ENCODE peak calls at places on chromosomes 11 and 22, in six cellular contexts. One of them, this sample, is unnamed.

GRCh38 chr22:24485608-24486007 is 9.5 kb upstream of the UPB1 start:
- DNase-seq in MM.1S: peak; percentile 20
- DNase-seq in keratinocyte: no peak
- DNase-seq in GM23248: no peak
- DNase-seq in fibroblast of lung: no peak
- DNase-seq in HCT116: no peak
- DNase-seq in this sample: peak; percentile 23

GRCh38 chr22:19292262-19293230 is 1.0 kb upstream of the CLTCL1 start:
- DNase-seq in MM.1S: peak; percentile 16
- DNase-seq in keratinocyte: no peak
- DNase-seq in HCT116: no peak
- DNase-seq in GM23248: no peak
- DNase-seq in fibroblast of lung: no peak
- DNase-seq in this sample: no peak

GRCh38 chr11:128946646-128947045 is 4.0 kb upstream of the TP53AIP1 start:
- DNase-seq in fibroblast of lung: no peak
- DNase-seq in GM23248: no peak
- DNase-seq in keratinocyte: no peak
- DNase-seq in HCT116: no peak
- DNase-seq in MM.1S: no peak
- DNase-seq in this sample: no peak

GRCh38 chr11:134861490-134862107 is 449.6 kb upstream of the B3GAT1 start:
- DNase-seq in GM23248: no peak
- DNase-seq in fibroblast of lung: no peak
- DNase-seq in HCT116: no peak
- DNase-seq in keratinocyte: no peak
- DNase-seq in MM.1S: no peak
- DNase-seq in this sample: no peak

GRCh38 chr11:133845413-133845812 is at the start of gene SPATA19:
- DNase-seq in fibroblast of lung: no peak
- DNase-seq in MM.1S: no peak
- DNase-seq in keratinocyte: no peak
- DNase-seq in HCT116: no peak
- DNase-seq in GM23248: no peak
- DNase-seq in this sample: no peak

GRCh38 chr11:88709567-88709966 is 356.2 kb downstream of the GRM5 start:
- DNase-seq in keratinocyte: no peak
- DNase-seq in HCT116: no peak
- DNase-seq in GM23248: peak; percentile 1
- DNase-seq in MM.1S: no peak
- DNase-seq in fibroblast of lung: no peak
- DNase-seq in this sample: peak; percentile 53

GRCh38 chr11:2566223-2567025 is 121.6 kb downstream of the KCNQ1 start:
- DNase-seq in keratinocyte: no peak
- DNase-seq in HCT116: no peak
- DNase-seq in GM23248: no peak
- DNase-seq in MM.1S: no peak
- DNase-seq in fibroblast of lung: no peak
- DNase-seq in this sample: no peak

GRCh38 chr11:92211576-92212167 is 12.9 kb upstream of the FAT3 start:
- DNase-seq in HCT116: no peak
- DNase-seq in GM23248: peak; percentile 59
- DNase-seq in MM.1S: no peak
- DNase-seq in fibroblast of lung: peak; percentile 31
- DNase-seq in keratinocyte: no peak
- DNase-seq in this sample: peak; percentile 21

GRCh38 chr22:26942301-26942927 is 285.0 kb downstream of the MIAT start:
- DNase-seq in HCT116: no peak
- DNase-seq in keratinocyte: no peak
- DNase-seq in GM23248: no peak
- DNase-seq in MM.1S: no peak
- DNase-seq in fibroblast of lung: peak; percentile 22
- DNase-seq in this sample: no peak

GRCh38 chr22:27507066-27507715 is 294.4 kb downstream of the MN1 start:
- DNase-seq in keratinocyte: no peak
- DNase-seq in MM.1S: no peak
- DNase-seq in fibroblast of lung: peak; percentile 50
- DNase-seq in GM23248: peak; percentile 21
- DNase-seq in HCT116: no peak
- DNase-seq in this sample: no peak

GRCh38 chr22:50298266-50298637 is 9.2 kb downstream of the PLXNB2 start:
- DNase-seq in HCT116: no peak
- DNase-seq in fibroblast of lung: no peak
- DNase-seq in GM23248: no peak
- DNase-seq in keratinocyte: no peak
- DNase-seq in MM.1S: no peak
- DNase-seq in this sample: no peak

GRCh38 chr22:22060200-22061084 is 77.9 kb upstream of the TOP3B start:
- DNase-seq in GM23248: peak; percentile 43
- DNase-seq in keratinocyte: no peak
- DNase-seq in fibroblast of lung: no peak
- DNase-seq in HCT116: peak; percentile 22
- DNase-seq in MM.1S: peak; percentile 80
- DNase-seq in this sample: peak; percentile 39

GRCh38 chr11:133946541-133947297 is 10.0 kb downstream of the IGSF9B start:
- DNase-seq in keratinocyte: no peak
- DNase-seq in HCT116: no peak
- DNase-seq in fibroblast of lung: no peak
- DNase-seq in GM23248: no peak
- DNase-seq in MM.1S: no peak
- DNase-seq in this sample: no peak

GRCh38 chr11:2509481-2510001 is 64.7 kb downstream of the KCNQ1 start:
- DNase-seq in GM23248: no peak
- DNase-seq in MM.1S: no peak
- DNase-seq in HCT116: no peak
- DNase-seq in keratinocyte: no peak
- DNase-seq in fibroblast of lung: no peak
- DNase-seq in this sample: no peak

GRCh38 chr11:75384438-75385080 is 14.8 kb upstream of the RPS3 start:
- DNase-seq in HCT116: peak; percentile 68
- DNase-seq in keratinocyte: no peak
- DNase-seq in GM23248: peak; percentile 80
- DNase-seq in fibroblast of lung: peak; percentile 30
- DNase-seq in MM.1S: peak; percentile 58
- DNase-seq in this sample: peak; percentile 40

GRCh38 chr22:17434856-17435255 is 65.6 kb downstream of the CECR2 start:
- DNase-seq in HCT116: no peak
- DNase-seq in fibroblast of lung: peak; percentile 19
- DNase-seq in keratinocyte: no peak
- DNase-seq in MM.1S: no peak
- DNase-seq in GM23248: no peak
- DNase-seq in this sample: peak; percentile 21

GRCh38 chr11:74735566-74735965 is 4.3 kb upstream of the CHRDL2 start:
- DNase-seq in GM23248: no peak
- DNase-seq in fibroblast of lung: no peak
- DNase-seq in MM.1S: no peak
- DNase-seq in keratinocyte: no peak
- DNase-seq in HCT116: no peak
- DNase-seq in this sample: no peak

GRCh38 chr11:93016595-93016994 is 47.1 kb downstream of the MTNR1B start:
- DNase-seq in keratinocyte: no peak
- DNase-seq in fibroblast of lung: no peak
- DNase-seq in GM23248: no peak
- DNase-seq in HCT116: no peak
- DNase-seq in MM.1S: no peak
- DNase-seq in this sample: no peak

GRCh38 chr11:13635804-13636203 is 32.7 kb upstream of the FAR1 start:
- DNase-seq in MM.1S: no peak
- DNase-seq in GM23248: no peak
- DNase-seq in fibroblast of lung: no peak
- DNase-seq in HCT116: no peak
- DNase-seq in keratinocyte: no peak
- DNase-seq in this sample: no peak

GRCh38 chr11:2532704-2533641 is 88.2 kb downstream of the KCNQ1 start:
- DNase-seq in HCT116: peak; percentile 89
- DNase-seq in fibroblast of lung: peak; percentile 83
- DNase-seq in GM23248: peak; percentile 89
- DNase-seq in keratinocyte: peak; percentile 77
- DNase-seq in MM.1S: peak; percentile 88
- DNase-seq in this sample: peak; percentile 71

GRCh38 chr11:73170140-73170539 is 28.0 kb upstream of the FCHSD2 start:
- DNase-seq in keratinocyte: no peak
- DNase-seq in fibroblast of lung: no peak
- DNase-seq in MM.1S: no peak
- DNase-seq in GM23248: no peak
- DNase-seq in HCT116: no peak
- DNase-seq in this sample: no peak
- H2AFZ ChIP-seq in keratinocyte: no peak overlapping the region
- H2AFZ ChIP-seq in fibroblast of lung: no peak overlapping the region
- H2AFZ ChIP-seq in MM.1S: no peak overlapping the region
- H2AFZ ChIP-seq in GM23248: no peak overlapping the region
- H2AFZ ChIP-seq in HCT116: no peak overlapping the region
- H2AFZ ChIP-seq in this sample: no peak overlapping the region

DNA sequence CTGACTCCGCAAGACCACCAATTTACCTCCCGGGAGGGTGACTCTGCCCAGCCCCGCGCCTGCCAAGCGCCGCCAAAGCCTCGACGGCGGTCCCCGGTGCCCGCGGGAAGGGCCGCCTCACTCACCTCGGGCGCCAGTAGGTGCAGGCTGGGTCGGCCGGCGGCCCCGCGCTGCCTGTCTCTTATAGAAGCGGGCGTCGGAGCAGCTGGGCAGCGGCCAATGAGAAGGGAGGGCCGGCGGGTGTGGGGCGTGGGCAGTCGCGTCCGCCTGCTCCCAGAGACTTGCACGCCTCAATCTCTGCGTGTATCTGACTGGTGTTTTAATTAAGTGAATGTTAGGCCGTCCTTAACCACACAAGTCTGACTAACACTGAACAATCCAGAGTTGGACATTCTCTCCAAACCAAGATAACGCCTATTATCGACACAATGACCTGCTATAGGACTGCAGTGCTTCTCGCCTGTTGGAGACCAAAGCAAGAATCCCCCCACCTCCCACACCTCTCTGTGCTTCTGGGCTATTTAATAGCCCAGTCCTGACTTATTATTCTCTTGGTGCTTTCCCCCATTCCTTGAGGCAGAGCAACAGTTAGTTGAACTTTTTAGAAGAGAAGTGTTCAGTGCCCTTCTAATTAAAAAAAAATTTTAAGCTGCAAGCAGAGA is at the start of gene TPH1:
- DNase-seq in fibroblast of lung: peak; percentile 89
- DNase-seq in MM.1S: no peak
- DNase-seq in keratinocyte: no peak
- DNase-seq in GM23248: peak; percentile 38
- DNase-seq in HCT116: no peak
- DNase-seq in this sample: peak; percentile 76
- TF ChIP-seq EZH2 in fibroblast of lung: no peak
- TF ChIP-seq EZH2 in MM.1S: no peak
- TF ChIP-seq EZH2 in keratinocyte: peak; percentile 86
- TF ChIP-seq EZH2 in GM23248: no peak
- TF ChIP-seq EZH2 in HCT116: no peak
- TF ChIP-seq EZH2 in this sample: no peak

DNA sequence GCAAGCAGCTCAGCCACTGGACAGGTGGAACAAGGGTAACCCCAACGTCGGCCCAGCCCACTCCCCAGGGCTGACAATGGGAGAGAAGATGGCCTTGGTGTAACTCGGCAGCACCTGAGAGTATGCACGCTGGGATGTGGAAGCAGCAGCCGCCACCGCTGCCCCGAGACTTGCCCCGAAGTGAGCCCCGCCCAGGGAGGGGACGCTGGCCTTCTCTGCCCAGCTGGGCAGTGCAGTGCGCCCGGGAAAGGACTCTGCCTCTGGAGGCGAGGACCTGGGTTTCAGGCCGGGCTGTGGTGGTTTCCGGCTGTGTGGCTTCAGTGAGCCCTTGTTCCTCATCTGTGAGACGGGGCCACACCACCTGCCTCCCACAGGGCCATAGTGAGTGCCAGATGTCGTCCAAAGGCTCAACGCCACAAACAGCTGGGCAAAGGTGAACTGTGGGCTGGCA is 8.6 kb upstream of the POLDIP3 start:
- DNase-seq in HCT116: no peak
- DNase-seq in fibroblast of lung: no peak
- DNase-seq in MM.1S: peak; percentile 70
- DNase-seq in GM23248: no peak
- DNase-seq in keratinocyte: no peak
- DNase-seq in this sample: no peak
- H3K9ac ChIP-seq in HCT116: no peak overlapping the region
- H3K9ac ChIP-seq in fibroblast of lung: no peak overlapping the region
- H3K9ac ChIP-seq in MM.1S: no peak overlapping the region
- H3K9ac ChIP-seq in GM23248: no peak overlapping the region
- H3K9ac ChIP-seq in keratinocyte: no peak overlapping the region
- H3K9ac ChIP-seq in this sample: no peak overlapping the region

DNA sequence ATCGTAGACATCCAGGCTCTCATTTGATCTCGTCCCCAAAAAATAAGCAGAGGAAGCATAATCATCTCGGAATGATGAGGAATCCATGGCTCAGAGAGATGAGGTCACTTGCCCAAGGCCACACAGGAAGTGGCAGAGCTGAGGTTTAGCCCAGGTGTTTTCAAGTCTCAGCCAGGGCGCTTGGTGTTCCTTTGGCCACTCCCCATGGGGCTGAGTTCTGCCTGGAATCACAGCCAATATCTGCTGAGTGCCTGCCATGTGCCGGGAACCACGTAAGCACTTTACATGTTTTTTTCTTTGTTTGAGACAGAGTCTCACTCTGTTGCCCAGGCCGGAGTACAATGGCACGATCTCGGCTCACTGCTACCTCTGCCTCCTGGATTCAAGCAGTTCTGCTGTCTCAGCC is 29.5 kb upstream of the MYH9 start:
- DNase-seq in GM23248: peak; percentile 76
- DNase-seq in fibroblast of lung: peak; percentile 76
- DNase-seq in MM.1S: peak; percentile 92
- DNase-seq in HCT116: no peak
- DNase-seq in keratinocyte: peak; percentile 98
- DNase-seq in this sample: peak; percentile 96
- H2AFZ ChIP-seq in GM23248: peak overlapping the region; percentile 76
- H2AFZ ChIP-seq in fibroblast of lung: peak overlapping the region; percentile 65
- H2AFZ ChIP-seq in MM.1S: peak overlapping the region; percentile 32
- H2AFZ ChIP-seq in HCT116: peak overlapping the region; percentile 80
- H2AFZ ChIP-seq in keratinocyte: peak overlapping the region; percentile 79
- H2AFZ ChIP-seq in this sample: peak overlapping the region; percentile 60

GRCh38 chr11:113242767-113243397 is 71.5 kb upstream of the TTC12 start:
- DNase-seq in MM.1S: no peak
- DNase-seq in HCT116: no peak
- DNase-seq in keratinocyte: no peak
- DNase-seq in fibroblast of lung: peak; percentile 70
- DNase-seq in GM23248: peak; percentile 80
- DNase-seq in this sample: peak; percentile 39
- TF ChIP-seq EZH2 in MM.1S: no peak
- TF ChIP-seq EZH2 in HCT116: no peak
- TF ChIP-seq EZH2 in keratinocyte: no peak
- TF ChIP-seq EZH2 in fibroblast of lung: no peak
- TF ChIP-seq EZH2 in GM23248: no peak
- TF ChIP-seq EZH2 in this sample: no peak

GRCh38 chr22:49102367-49102766 is 725.3 kb downstream of the BRD1 start:
- DNase-seq in fibroblast of lung: no peak
- DNase-seq in keratinocyte: no peak
- DNase-seq in MM.1S: no peak
- DNase-seq in HCT116: no peak
- DNase-seq in GM23248: no peak
- DNase-seq in this sample: no peak

GRCh38 chr22:49104434-49104833 is 723.2 kb downstream of the BRD1 start:
- DNase-seq in GM23248: no peak
- DNase-seq in MM.1S: no peak
- DNase-seq in HCT116: no peak
- DNase-seq in keratinocyte: no peak
- DNase-seq in fibroblast of lung: no peak
- DNase-seq in this sample: no peak

GRCh38 chr22:49101225-49101624 is 726.4 kb downstream of the BRD1 start:
- DNase-seq in fibroblast of lung: no peak
- DNase-seq in GM23248: no peak
- DNase-seq in keratinocyte: no peak
- DNase-seq in HCT116: no peak
- DNase-seq in MM.1S: no peak
- DNase-seq in this sample: no peak

GRCh38 chr22:49101873-49102272 is 725.8 kb downstream of the BRD1 start:
- DNase-seq in GM23248: no peak
- DNase-seq in fibroblast of lung: no peak
- DNase-seq in HCT116: no peak
- DNase-seq in MM.1S: no peak
- DNase-seq in keratinocyte: no peak
- DNase-seq in this sample: no peak

GRCh38 chr22:49103314-49104052 is 724.2 kb downstream of the BRD1 start:
- DNase-seq in MM.1S: no peak
- DNase-seq in fibroblast of lung: no peak
- DNase-seq in GM23248: no peak
- DNase-seq in keratinocyte: no peak
- DNase-seq in HCT116: no peak
- DNase-seq in this sample: no peak
- H3K9ac ChIP-seq in MM.1S: no peak overlapping the region
- H3K9ac ChIP-seq in fibroblast of lung: no peak overlapping the region
- H3K9ac ChIP-seq in GM23248: no peak overlapping the region
- H3K9ac ChIP-seq in keratinocyte: no peak overlapping the region
- H3K9ac ChIP-seq in HCT116: no peak overlapping the region
- H3K9ac ChIP-seq in this sample: no peak overlapping the region